ENCODE peak calls at places on chromosomes 4 and X, in five cellular contexts. B is HEK293T, C is NT2/D1, H is H1, E is HepG2. N is an unnamed sample.

GRCh38 chr4:98068495-98068894 is 74.8 kb downstream of the STPG2 start:
- DNase-seq in B (no peak), C (no peak), H (no peak), E (no peak), N (no peak)

GRCh38 chrX:39519213-39519544 is 578.6 kb downstream of the BCOR start:
- DNase-seq in B (no peak), C (no peak), H (no peak), E (no peak), N (no peak)

GRCh38 chrX:151396042-151396826 is 772 bp upstream of the VMA21 start:
- DNase-seq in B (no peak), C (no peak), H (no peak), E (peak), N (peak)

GRCh38 chr4:762211-763190 is 56.9 kb downstream of the PCGF3 start:
- DNase-seq in B (peak), C (no peak), H (no peak), E (peak), N (no peak)

GRCh38 chr4:118338981-118339765 is 13.6 kb downstream of the PRSS12 start:
- DNase-seq in B (no peak), C (no peak), H (no peak), E (no peak), N (no peak)

GRCh38 chr4:121991968-121992367 is 40.1 kb upstream of the TRPC3 start:
- DNase-seq in B (no peak), C (no peak), H (no peak), E (no peak), N (no peak)

GRCh38 chr4:83074086-83074704 is 39.2 kb downstream of the COPS4 start:
- DNase-seq in B (peak), C (peak), H (no peak), E (peak), N (peak)

GRCh38 chrX:110915579-110915978 is 120.0 kb upstream of the CHRDL1 start:
- DNase-seq in B (no peak), C (no peak), H (no peak), E (no peak), N (no peak)

GRCh38 chr4:141339386-141339785 is 118.7 kb downstream of the ZNF330 start:
- DNase-seq in B (no peak), C (no peak), H (no peak), E (no peak), N (no peak)

GRCh38 chrX:22135171-22135711 is 103.1 kb downstream of the PHEX start:
- DNase-seq in B (no peak), C (no peak), H (no peak), E (no peak), N (no peak)

GRCh38 chr4:54879576-54879975 is 221.8 kb downstream of the KIT start:
- DNase-seq in B (no peak), C (no peak), H (no peak), E (no peak), N (no peak)
- TF ChIP-seq SUZ12 in B (no peak), C (no peak), H (no peak), E (no peak), N (no peak)

DNA sequence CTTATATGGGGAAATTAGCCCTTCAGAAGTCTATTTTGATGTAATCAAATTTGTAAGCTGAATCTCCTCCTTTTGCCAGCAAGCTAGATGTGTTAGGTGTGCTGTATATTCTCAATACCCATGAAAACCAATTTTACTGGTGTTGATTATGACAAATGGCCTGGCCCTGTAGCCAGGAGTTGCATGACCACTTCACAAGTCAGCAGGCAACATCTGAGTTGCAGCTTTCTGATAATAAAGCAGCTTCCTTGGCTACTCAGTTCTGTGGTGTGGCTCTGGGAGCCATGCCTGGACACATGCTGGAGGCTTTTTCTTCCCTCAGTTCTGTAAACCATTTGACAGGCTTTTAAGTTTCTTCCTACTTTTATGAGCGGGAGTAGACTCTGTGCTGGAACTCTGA is 154.1 kb upstream of the CXCL13 start:
- DNase-seq in B (no peak), C (no peak), H (no peak), E (no peak), N (no peak)
- TF ChIP-seq SUZ12 in B (no peak), C (no peak), H (no peak), E (no peak), N (no peak)

GRCh38 chrX:11010476-11010875 is 100.7 kb upstream of the HCCS start:
- DNase-seq in B (no peak), C (no peak), H (no peak), E (no peak), N (no peak)
- TF ChIP-seq SUZ12 in B (no peak), C (no peak), H (no peak), E (no peak), N (no peak)

DNA sequence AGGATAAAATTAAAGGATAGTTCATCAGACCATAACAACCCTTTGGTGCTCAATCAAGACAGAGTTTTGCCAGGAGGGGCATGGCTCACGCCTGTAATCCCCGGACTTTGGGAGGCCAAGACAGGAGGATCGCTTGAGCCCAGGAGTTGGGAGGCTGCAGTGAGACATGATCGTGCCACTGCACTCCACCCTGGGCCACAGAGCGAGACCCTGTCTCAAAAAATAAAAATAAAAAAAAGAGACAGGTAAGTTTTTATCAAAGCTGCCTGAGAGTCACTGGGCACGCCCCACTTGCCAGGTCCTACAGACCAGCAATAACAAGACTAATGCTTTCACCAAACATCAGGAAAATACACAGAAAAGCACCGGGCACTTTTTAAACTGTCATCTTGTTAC is 818 bp downstream of the CFAP97 start:
- DNase-seq in B (no peak), C (no peak), H (no peak), E (no peak), N (no peak)
- TF ChIP-seq SUZ12 in B (no peak), C (no peak), H (no peak), E (no peak), N (no peak)

GRCh38 chr4:152606800-152607577 is 71.1 kb upstream of the FBXW7 start:
- DNase-seq in B (no peak), C (no peak), H (no peak), E (no peak), N (no peak)
- TF ChIP-seq SUZ12 in B (no peak), C (no peak), H (no peak), E (no peak), N (no peak)

DNA sequence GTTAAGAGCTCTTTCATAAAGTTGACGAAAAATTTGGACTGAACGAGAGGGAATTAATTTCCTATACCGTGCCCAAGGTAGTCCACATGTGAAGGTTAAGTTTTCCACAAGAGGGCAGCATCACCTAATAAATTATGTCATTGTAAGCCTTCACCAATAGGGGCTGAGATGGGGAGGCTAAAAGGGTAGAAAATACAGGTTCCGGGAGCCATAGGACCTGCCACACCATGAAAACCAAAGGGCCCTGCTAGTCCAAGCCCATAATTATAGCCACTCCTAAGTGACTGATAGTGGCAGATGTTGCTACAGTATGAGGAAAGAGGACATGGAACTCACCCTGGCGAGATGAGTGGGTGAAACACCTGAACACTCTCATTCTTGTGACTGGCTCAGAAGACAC is 122.2 kb downstream of the SHROOM4 start:
- DNase-seq in B (peak), C (peak), H (no peak), E (peak), N (no peak)
- TF ChIP-seq SUZ12 in B (no peak), C (no peak), H (no peak), E (no peak), N (no peak)

GRCh38 chr4:169100656-169101055 is 90.6 kb upstream of the CBR4 start:
- DNase-seq in B (no peak), C (no peak), H (no peak), E (no peak), N (no peak)
- TF ChIP-seq SUZ12 in B (no peak), C (no peak), H (no peak), E (no peak), N (no peak)

GRCh38 chr4:138979742-138980141 is 35.8 kb upstream of the NOCT start:
- DNase-seq in B (no peak), C (no peak), H (no peak), E (no peak), N (no peak)

GRCh38 chr4:138984647-138985046 is 30.9 kb upstream of the NOCT start:
- DNase-seq in B (no peak), C (no peak), H (no peak), E (no peak), N (no peak)

GRCh38 chr4:138983690-138984089 is 31.9 kb upstream of the NOCT start:
- DNase-seq in B (no peak), C (no peak), H (no peak), E (no peak), N (no peak)

GRCh38 chr4:138982754-138983153 is 32.8 kb upstream of the NOCT start:
- DNase-seq in B (no peak), C (no peak), H (no peak), E (no peak), N (no peak)

GRCh38 chr4:138981930-138982390 is 33.6 kb upstream of the NOCT start:
- DNase-seq in B (no peak), C (no peak), H (no peak), E (peak), N (no peak)
- TF ChIP-seq SUZ12 in B (no peak), C (no peak), H (no peak), E (no peak), N (no peak)

GRCh38 chrX:135327299-135327698 is 18.0 kb downstream of the ETDC start:
- DNase-seq in B (no peak), C (no peak), H (no peak), E (no peak), N (no peak)
- TF ChIP-seq SUZ12 in B (no peak), C (no peak), H (no peak), E (no peak), N (no peak)

DNA sequence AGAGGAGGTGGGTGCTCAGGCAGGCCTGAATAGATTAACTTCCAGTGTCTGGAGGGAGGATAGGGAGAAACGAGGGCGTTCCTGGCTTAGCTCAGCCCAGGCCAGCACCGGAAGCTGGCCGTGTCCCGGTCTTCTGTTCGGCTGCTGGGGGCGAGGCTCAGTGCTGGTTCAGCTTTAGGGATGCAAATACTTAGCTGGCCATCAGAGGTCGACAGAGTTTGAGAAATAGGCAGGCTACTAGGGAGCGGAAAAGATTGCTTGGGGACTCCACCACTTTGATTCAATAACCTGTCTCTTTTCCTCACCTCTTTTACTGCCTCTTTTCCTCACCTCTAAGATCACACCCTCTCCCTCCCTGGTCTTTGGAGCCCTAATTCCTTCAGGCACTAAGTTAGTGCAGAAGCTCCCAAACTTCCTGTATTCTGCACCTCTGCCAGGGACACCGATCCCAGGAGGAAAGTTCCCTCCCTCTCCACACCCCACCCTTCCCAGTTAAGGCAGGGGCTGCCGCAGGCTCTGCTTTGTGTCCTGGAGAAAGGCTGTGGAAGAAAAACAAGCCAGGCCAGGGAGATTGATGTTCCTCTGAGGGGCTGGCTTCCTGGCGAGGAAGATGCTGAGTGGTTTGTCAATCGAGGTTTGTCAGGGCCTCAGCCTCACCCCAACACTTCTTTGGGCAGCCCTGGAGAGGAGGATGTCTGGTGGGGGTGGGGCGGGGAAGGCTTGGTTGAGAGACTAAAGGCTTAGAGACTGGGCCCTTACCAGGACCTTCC is 6.0 kb upstream of the EFNB1 start:
- DNase-seq in B (peak), C (peak), H (no peak), E (peak), N (no peak)
- TF ChIP-seq SUZ12 in B (no peak), C (no peak), H (no peak), E (no peak), N (no peak)